ENCODE peak calls at places on chromosomes 12 and 14, in six cellular contexts. One of them, this sample, is unnamed.

GRCh38 chr12:1935700-1936378 is 17.4 kb upstream of the CACNA2D4 start:
- DNase-seq in brain microvascular endothelial cell: no peak
- DNase-seq in IMR-90: no peak
- DNase-seq in fibroblast of the aortic adventitia: no peak
- DNase-seq in A549: no peak
- DNase-seq in lower leg skin: no peak
- DNase-seq in this sample: no peak

GRCh38 chr12:19726592-19726991 is 287.3 kb downstream of the AEBP2 start:
- DNase-seq in brain microvascular endothelial cell: no peak
- DNase-seq in lower leg skin: no peak
- DNase-seq in A549: no peak
- DNase-seq in fibroblast of the aortic adventitia: no peak
- DNase-seq in IMR-90: no peak
- DNase-seq in this sample: no peak

GRCh38 chr12:91965781-91966180 is 179.9 kb downstream of the BTG1 start:
- DNase-seq in lower leg skin: no peak
- DNase-seq in fibroblast of the aortic adventitia: no peak
- DNase-seq in brain microvascular endothelial cell: no peak
- DNase-seq in A549: no peak
- DNase-seq in IMR-90: no peak
- DNase-seq in this sample: no peak

GRCh38 chr12:64749466-64750202 is 9.6 kb downstream of the GNS start:
- DNase-seq in brain microvascular endothelial cell: no peak
- DNase-seq in IMR-90: no peak
- DNase-seq in lower leg skin: no peak
- DNase-seq in A549: no peak
- DNase-seq in fibroblast of the aortic adventitia: no peak
- DNase-seq in this sample: no peak

GRCh38 chr12:82694970-82695369 is 8.3 kb downstream of the TMTC2 start:
- DNase-seq in IMR-90: peak
- DNase-seq in fibroblast of the aortic adventitia: peak
- DNase-seq in lower leg skin: no peak
- DNase-seq in brain microvascular endothelial cell: no peak
- DNase-seq in A549: no peak
- DNase-seq in this sample: peak

GRCh38 chr12:98485792-98486347 is 29.5 kb upstream of the TMPO start:
- DNase-seq in lower leg skin: no peak
- DNase-seq in fibroblast of the aortic adventitia: no peak
- DNase-seq in A549: no peak
- DNase-seq in IMR-90: no peak
- DNase-seq in brain microvascular endothelial cell: no peak
- DNase-seq in this sample: no peak

GRCh38 chr12:111441107-111441928 is 35.6 kb downstream of the SH2B3 start:
- DNase-seq in fibroblast of the aortic adventitia: no peak
- DNase-seq in brain microvascular endothelial cell: no peak
- DNase-seq in A549: no peak
- DNase-seq in IMR-90: no peak
- DNase-seq in lower leg skin: no peak
- DNase-seq in this sample: no peak

GRCh38 chr14:90785474-90785873 is 30.8 kb downstream of the TTC7B start:
- DNase-seq in lower leg skin: no peak
- DNase-seq in A549: peak
- DNase-seq in fibroblast of the aortic adventitia: no peak
- DNase-seq in IMR-90: no peak
- DNase-seq in brain microvascular endothelial cell: peak
- DNase-seq in this sample: no peak

GRCh38 chr14:63893701-63894458 is 41.1 kb downstream of the SYNE2 start:
- DNase-seq in fibroblast of the aortic adventitia: peak
- DNase-seq in lower leg skin: peak
- DNase-seq in IMR-90: peak
- DNase-seq in brain microvascular endothelial cell: peak
- DNase-seq in A549: peak
- DNase-seq in this sample: peak

GRCh38 chr14:68627050-68627867 is 165.6 kb downstream of the ZFP36L1 start:
- DNase-seq in A549: peak
- DNase-seq in lower leg skin: no peak
- DNase-seq in brain microvascular endothelial cell: no peak
- DNase-seq in fibroblast of the aortic adventitia: no peak
- DNase-seq in IMR-90: no peak
- DNase-seq in this sample: no peak

GRCh38 chr14:102096569-102097188 is 9.8 kb upstream of the HSP90AA1 start:
- DNase-seq in fibroblast of the aortic adventitia: peak
- DNase-seq in brain microvascular endothelial cell: peak
- DNase-seq in A549: peak
- DNase-seq in IMR-90: peak
- DNase-seq in lower leg skin: peak
- DNase-seq in this sample: peak

GRCh38 chr12:79174656-79175055 is 310.1 kb downstream of the SYT1 start:
- DNase-seq in IMR-90: peak
- DNase-seq in A549: peak
- DNase-seq in lower leg skin: no peak
- DNase-seq in fibroblast of the aortic adventitia: peak
- DNase-seq in brain microvascular endothelial cell: peak
- DNase-seq in this sample: peak

GRCh38 chr14:91229743-91230200 is 14.7 kb downstream of the GPR68 start:
- DNase-seq in lower leg skin: no peak
- DNase-seq in brain microvascular endothelial cell: peak
- DNase-seq in A549: no peak
- DNase-seq in fibroblast of the aortic adventitia: no peak
- DNase-seq in IMR-90: peak
- DNase-seq in this sample: peak

GRCh38 chr12:12272869-12273268 is 6.0 kb upstream of the LRP6 start:
- DNase-seq in A549: peak
- DNase-seq in fibroblast of the aortic adventitia: peak
- DNase-seq in IMR-90: no peak
- DNase-seq in brain microvascular endothelial cell: no peak
- DNase-seq in lower leg skin: no peak
- DNase-seq in this sample: no peak

GRCh38 chr14:20857207-20857606 is 34.0 kb upstream of the RNASE3 start:
- DNase-seq in brain microvascular endothelial cell: no peak
- DNase-seq in IMR-90: no peak
- DNase-seq in A549: no peak
- DNase-seq in fibroblast of the aortic adventitia: no peak
- DNase-seq in lower leg skin: no peak
- DNase-seq in this sample: no peak

GRCh38 chr12:118432812-118433540 is 56.6 kb downstream of the SUDS3 start:
- DNase-seq in fibroblast of the aortic adventitia: no peak
- DNase-seq in A549: peak
- DNase-seq in IMR-90: peak
- DNase-seq in lower leg skin: no peak
- DNase-seq in brain microvascular endothelial cell: peak
- DNase-seq in this sample: no peak

GRCh38 chr12:11877102-11877826 is 193.5 kb upstream of the BCL2L14 start:
- DNase-seq in A549: no peak
- DNase-seq in IMR-90: no peak
- DNase-seq in brain microvascular endothelial cell: no peak
- DNase-seq in fibroblast of the aortic adventitia: no peak
- DNase-seq in lower leg skin: no peak
- DNase-seq in this sample: no peak

GRCh38 chr14:69483765-69484443 is 624 bp upstream of the PLEKHD1 start:
- DNase-seq in brain microvascular endothelial cell: no peak
- DNase-seq in fibroblast of the aortic adventitia: peak
- DNase-seq in IMR-90: peak
- DNase-seq in A549: peak
- DNase-seq in lower leg skin: no peak
- DNase-seq in this sample: no peak

GRCh38 chr12:47689215-47689614 is 16.6 kb downstream of the RPAP3 start:
- DNase-seq in lower leg skin: no peak
- DNase-seq in A549: no peak
- DNase-seq in fibroblast of the aortic adventitia: no peak
- DNase-seq in brain microvascular endothelial cell: no peak
- DNase-seq in IMR-90: no peak
- DNase-seq in this sample: no peak

GRCh38 chr14:68249534-68250517 is 430.2 kb downstream of the RAD51B start:
- DNase-seq in lower leg skin: no peak
- DNase-seq in fibroblast of the aortic adventitia: peak
- DNase-seq in IMR-90: peak
- DNase-seq in brain microvascular endothelial cell: no peak
- DNase-seq in A549: peak
- DNase-seq in this sample: no peak

GRCh38 chr14:77862154-77862783 is 62.4 kb downstream of the ADCK1 start:
- DNase-seq in fibroblast of the aortic adventitia: peak
- DNase-seq in lower leg skin: peak
- DNase-seq in A549: peak
- DNase-seq in IMR-90: peak
- DNase-seq in brain microvascular endothelial cell: peak
- DNase-seq in this sample: no peak

GRCh38 chr12:27478949-27479348 is 32.4 kb downstream of the SMCO2 start:
- DNase-seq in lower leg skin: no peak
- DNase-seq in IMR-90: no peak
- DNase-seq in brain microvascular endothelial cell: no peak
- DNase-seq in fibroblast of the aortic adventitia: no peak
- DNase-seq in A549: no peak
- DNase-seq in this sample: no peak

GRCh38 chr12:81146228-81147225 is 68.6 kb downstream of the ACSS3 start:
- DNase-seq in fibroblast of the aortic adventitia: no peak
- DNase-seq in lower leg skin: no peak
- DNase-seq in A549: no peak
- DNase-seq in IMR-90: no peak
- DNase-seq in brain microvascular endothelial cell: no peak
- DNase-seq in this sample: no peak

GRCh38 chr14:104843006-104843405 is 22.1 kb upstream of the CEP170B start:
- DNase-seq in A549: no peak
- DNase-seq in brain microvascular endothelial cell: no peak
- DNase-seq in IMR-90: no peak
- DNase-seq in fibroblast of the aortic adventitia: no peak
- DNase-seq in lower leg skin: no peak
- DNase-seq in this sample: no peak

GRCh38 chr14:104843442-104844305 is 21.4 kb upstream of the CEP170B start:
- DNase-seq in A549: no peak
- DNase-seq in IMR-90: no peak
- DNase-seq in brain microvascular endothelial cell: no peak
- DNase-seq in lower leg skin: no peak
- DNase-seq in fibroblast of the aortic adventitia: no peak
- DNase-seq in this sample: no peak

GRCh38 chr14:104845033-104845666 is 19.9 kb upstream of the CEP170B start:
- DNase-seq in lower leg skin: no peak
- DNase-seq in IMR-90: no peak
- DNase-seq in fibroblast of the aortic adventitia: no peak
- DNase-seq in brain microvascular endothelial cell: no peak
- DNase-seq in A549: no peak
- DNase-seq in this sample: no peak

GRCh38 chr14:104845834-104846441 is 19.1 kb upstream of the CEP170B start:
- DNase-seq in IMR-90: no peak
- DNase-seq in A549: no peak
- DNase-seq in fibroblast of the aortic adventitia: no peak
- DNase-seq in brain microvascular endothelial cell: no peak
- DNase-seq in lower leg skin: no peak
- DNase-seq in this sample: no peak

DNA sequence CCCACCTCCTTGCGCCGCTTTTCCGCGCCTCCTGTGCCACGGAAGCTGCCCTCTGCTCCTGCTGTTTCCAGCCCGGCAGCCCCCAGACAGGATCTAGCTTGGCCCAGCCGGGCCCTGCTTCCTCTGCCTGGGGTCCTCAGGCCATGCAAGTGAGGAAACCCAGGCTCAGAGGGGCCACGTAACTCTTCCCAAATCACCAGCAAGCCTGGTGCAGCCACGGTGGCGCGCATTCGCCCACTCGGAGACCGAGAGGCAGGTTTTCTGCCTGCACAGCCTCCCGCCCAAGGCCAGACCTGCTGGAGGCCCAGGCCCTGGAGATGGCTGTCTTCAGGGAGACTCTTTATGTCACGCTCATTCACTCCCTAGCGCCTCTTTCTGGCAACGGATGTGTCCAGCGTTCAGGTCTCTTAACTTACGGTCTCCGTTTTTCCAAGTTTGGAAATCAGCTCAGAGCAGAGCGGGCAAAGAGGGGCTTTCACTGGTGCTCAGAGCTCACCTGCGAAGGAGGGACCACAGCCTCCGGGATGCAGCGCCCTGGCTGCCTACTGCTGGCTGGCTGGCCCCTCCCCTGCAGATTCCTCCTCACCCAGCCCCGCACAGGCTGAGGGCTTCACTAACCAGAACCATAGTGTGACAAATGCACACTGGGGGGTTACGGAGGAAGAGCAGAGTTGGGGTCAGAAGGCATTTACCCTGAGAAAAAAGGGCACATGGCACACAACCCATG is 20.6 kb upstream of the CEP170B start:
- DNase-seq in fibroblast of the aortic adventitia: no peak
- DNase-seq in IMR-90: no peak
- DNase-seq in lower leg skin: no peak
- DNase-seq in brain microvascular endothelial cell: no peak
- DNase-seq in A549: no peak
- DNase-seq in this sample: no peak
- H3K4me3 ChIP-seq in fibroblast of the aortic adventitia: peak
- H3K4me3 ChIP-seq in IMR-90: no peak
- H3K4me3 ChIP-seq in lower leg skin: no peak
- H3K4me3 ChIP-seq in brain microvascular endothelial cell: no peak
- H3K4me3 ChIP-seq in A549: no peak
- H3K4me3 ChIP-seq in this sample: no peak

DNA sequence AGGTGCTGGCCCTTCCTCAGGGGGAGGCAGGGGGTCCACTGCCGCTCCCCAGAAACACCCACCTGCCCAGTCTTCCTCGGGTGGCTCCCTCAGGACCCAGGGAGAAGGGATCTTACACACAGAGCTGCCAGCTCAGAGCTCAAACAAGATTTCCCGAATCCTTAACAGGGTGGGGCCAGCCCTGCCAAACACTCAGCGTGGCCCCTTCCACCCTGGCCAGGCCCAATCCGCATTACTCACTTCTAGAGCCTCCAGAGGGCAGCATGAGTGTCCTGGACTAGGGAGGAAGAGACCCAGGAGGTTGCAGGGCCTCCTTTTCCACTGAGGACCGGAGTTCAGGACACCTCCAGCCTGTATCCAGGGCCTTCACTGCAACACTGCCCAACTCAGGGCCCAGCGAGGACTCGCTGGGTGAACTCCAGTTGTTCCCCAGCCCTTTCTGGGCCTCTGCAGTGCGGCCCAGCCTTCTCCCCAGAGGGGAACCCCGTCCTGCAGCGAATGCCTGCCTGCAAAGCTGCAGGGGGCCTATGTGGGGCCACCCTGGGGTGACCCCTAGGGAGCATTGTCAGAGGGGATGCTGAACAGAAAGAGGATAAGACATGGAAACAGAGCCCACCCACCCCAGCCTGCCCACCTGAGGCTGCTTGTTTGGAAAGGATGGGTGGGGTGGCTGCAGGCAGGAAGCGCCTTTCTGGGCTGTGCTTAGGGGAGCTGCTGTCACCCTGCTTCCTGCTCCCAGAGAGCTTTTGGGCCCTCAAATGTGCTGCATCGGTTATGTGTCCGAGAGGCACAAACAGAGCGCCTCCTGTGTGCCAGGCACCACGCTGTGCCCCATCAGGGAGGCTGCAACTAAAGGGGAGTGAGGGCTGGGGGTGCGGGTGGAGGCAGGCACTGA is 43.8 kb downstream of the CCNK start:
- DNase-seq in A549: peak
- DNase-seq in brain microvascular endothelial cell: peak
- DNase-seq in fibroblast of the aortic adventitia: peak
- DNase-seq in IMR-90: peak
- DNase-seq in lower leg skin: no peak
- DNase-seq in this sample: no peak
- TF ChIP-seq CTCF in A549: peak
- TF ChIP-seq CTCF in brain microvascular endothelial cell: peak
- TF ChIP-seq CTCF in fibroblast of the aortic adventitia: peak
- TF ChIP-seq CTCF in IMR-90: peak
- TF ChIP-seq CTCF in lower leg skin: no peak
- TF ChIP-seq CTCF in this sample: peak

GRCh38 chr12:4215862-4216541 is 57.6 kb upstream of the CCND2 start:
- DNase-seq in brain microvascular endothelial cell: no peak
- DNase-seq in A549: no peak
- DNase-seq in lower leg skin: no peak
- DNase-seq in IMR-90: no peak
- DNase-seq in fibroblast of the aortic adventitia: no peak
- DNase-seq in this sample: no peak
- H3K4me3 ChIP-seq in brain microvascular endothelial cell: no peak
- H3K4me3 ChIP-seq in A549: no peak
- H3K4me3 ChIP-seq in lower leg skin: no peak
- H3K4me3 ChIP-seq in IMR-90: no peak
- H3K4me3 ChIP-seq in fibroblast of the aortic adventitia: no peak
- H3K4me3 ChIP-seq in this sample: no peak

GRCh38 chr14:59020382-59020781 is 168.1 kb upstream of the DAAM1 start:
- DNase-seq in A549: peak
- DNase-seq in fibroblast of the aortic adventitia: peak
- DNase-seq in lower leg skin: no peak
- DNase-seq in brain microvascular endothelial cell: peak
- DNase-seq in IMR-90: peak
- DNase-seq in this sample: no peak
- TF ChIP-seq CTCF in A549: peak
- TF ChIP-seq CTCF in fibroblast of the aortic adventitia: peak
- TF ChIP-seq CTCF in lower leg skin: no peak
- TF ChIP-seq CTCF in brain microvascular endothelial cell: peak
- TF ChIP-seq CTCF in IMR-90: peak
- TF ChIP-seq CTCF in this sample: peak